ENCODE peak calls at places on chromosome 13, in eight cellular contexts. One of them, this sample, is unnamed.

GRCh38 chr13:65971541-65971940 is 1258.6 kb downstream of the PCDH9 start:
- DNase-seq in HCT116: no peak
- DNase-seq in IMR-90: no peak
- DNase-seq in H1: no peak
- DNase-seq in SK-N-SH: no peak
- DNase-seq in A549: no peak
- DNase-seq in K562: no peak
- DNase-seq in GM12878: no peak
- DNase-seq in this sample: no peak

GRCh38 chr13:108121406-108121805 is 93.9 kb downstream of the LIG4 start:
- DNase-seq in HCT116: no peak
- DNase-seq in IMR-90: no peak
- DNase-seq in H1: no peak
- DNase-seq in SK-N-SH: no peak
- DNase-seq in A549: no peak
- DNase-seq in K562: no peak
- DNase-seq in GM12878: no peak
- DNase-seq in this sample: peak; percentile 1

GRCh38 chr13:91567485-91568207 is 169.2 kb downstream of the GPC5 start:
- DNase-seq in HCT116: no peak
- DNase-seq in IMR-90: no peak
- DNase-seq in H1: no peak
- DNase-seq in SK-N-SH: no peak
- DNase-seq in A549: no peak
- DNase-seq in K562: no peak
- DNase-seq in GM12878: no peak
- DNase-seq in this sample: no peak

GRCh38 chr13:109779074-109779473 is 7.3 kb downstream of the IRS2 start:
- DNase-seq in HCT116: no peak
- DNase-seq in IMR-90: no peak
- DNase-seq in H1: no peak
- DNase-seq in SK-N-SH: peak; percentile 36
- DNase-seq in A549: no peak
- DNase-seq in K562: no peak
- DNase-seq in GM12878: no peak
- DNase-seq in this sample: no peak

GRCh38 chr13:24693862-24694471 is 13.8 kb downstream of the ATP12A start:
- DNase-seq in HCT116: peak; percentile 74
- DNase-seq in IMR-90: peak; percentile 55
- DNase-seq in H1: peak; percentile 75
- DNase-seq in SK-N-SH: peak; percentile 84
- DNase-seq in A549: peak; percentile 70
- DNase-seq in K562: peak; percentile 72
- DNase-seq in GM12878: no peak
- DNase-seq in this sample: peak; percentile 60

GRCh38 chr13:112722433-112723250 is 32.8 kb downstream of the ATP11A start:
- DNase-seq in HCT116: peak; percentile 86
- DNase-seq in IMR-90: peak; percentile 98
- DNase-seq in H1: no peak
- DNase-seq in SK-N-SH: no peak
- DNase-seq in A549: peak; percentile 61
- DNase-seq in K562: peak; percentile 54
- DNase-seq in GM12878: no peak
- DNase-seq in this sample: peak; percentile 78

GRCh38 chr13:66899955-66900354 is 330.2 kb downstream of the PCDH9 start:
- DNase-seq in HCT116: no peak
- DNase-seq in IMR-90: peak; percentile 5
- DNase-seq in H1: no peak
- DNase-seq in SK-N-SH: peak; percentile 24
- DNase-seq in A549: no peak
- DNase-seq in K562: no peak
- DNase-seq in GM12878: no peak
- DNase-seq in this sample: no peak

GRCh38 chr13:48126944-48127814 is 32.3 kb upstream of the MED4 start:
- DNase-seq in HCT116: peak; percentile 59
- DNase-seq in IMR-90: peak; percentile 60
- DNase-seq in H1: no peak
- DNase-seq in SK-N-SH: peak; percentile 67
- DNase-seq in A549: peak; percentile 33
- DNase-seq in K562: peak; percentile 50
- DNase-seq in GM12878: peak; percentile 47
- DNase-seq in this sample: peak; percentile 63

GRCh38 chr13:23349127-23349897 is 84.2 kb downstream of the SACS start:
- DNase-seq in HCT116: no peak
- DNase-seq in IMR-90: no peak
- DNase-seq in H1: no peak
- DNase-seq in SK-N-SH: no peak
- DNase-seq in A549: no peak
- DNase-seq in K562: no peak
- DNase-seq in GM12878: no peak
- DNase-seq in this sample: no peak

GRCh38 chr13:62473944-62474237 is 1058.2 kb upstream of the PCDH20 start:
- DNase-seq in HCT116: no peak
- DNase-seq in IMR-90: no peak
- DNase-seq in H1: no peak
- DNase-seq in SK-N-SH: no peak
- DNase-seq in A549: no peak
- DNase-seq in K562: no peak
- DNase-seq in GM12878: no peak
- DNase-seq in this sample: no peak

GRCh38 chr13:43985437-43986051 is 105.8 kb downstream of the LACC1 start:
- DNase-seq in HCT116: no peak
- DNase-seq in IMR-90: no peak
- DNase-seq in H1: no peak
- DNase-seq in SK-N-SH: no peak
- DNase-seq in A549: no peak
- DNase-seq in K562: no peak
- DNase-seq in GM12878: no peak
- DNase-seq in this sample: no peak

GRCh38 chr13:42474954-42475353 is 99.0 kb upstream of the TNFSF11 start:
- DNase-seq in HCT116: no peak
- DNase-seq in IMR-90: peak; percentile 61
- DNase-seq in H1: no peak
- DNase-seq in SK-N-SH: no peak
- DNase-seq in A549: no peak
- DNase-seq in K562: no peak
- DNase-seq in GM12878: no peak
- DNase-seq in this sample: no peak

GRCh38 chr13:112839347-112840105 is 129.5 kb upstream of the MCF2L start:
- DNase-seq in HCT116: no peak
- DNase-seq in IMR-90: peak; percentile 61
- DNase-seq in H1: no peak
- DNase-seq in SK-N-SH: no peak
- DNase-seq in A549: no peak
- DNase-seq in K562: no peak
- DNase-seq in GM12878: no peak
- DNase-seq in this sample: no peak

DNA sequence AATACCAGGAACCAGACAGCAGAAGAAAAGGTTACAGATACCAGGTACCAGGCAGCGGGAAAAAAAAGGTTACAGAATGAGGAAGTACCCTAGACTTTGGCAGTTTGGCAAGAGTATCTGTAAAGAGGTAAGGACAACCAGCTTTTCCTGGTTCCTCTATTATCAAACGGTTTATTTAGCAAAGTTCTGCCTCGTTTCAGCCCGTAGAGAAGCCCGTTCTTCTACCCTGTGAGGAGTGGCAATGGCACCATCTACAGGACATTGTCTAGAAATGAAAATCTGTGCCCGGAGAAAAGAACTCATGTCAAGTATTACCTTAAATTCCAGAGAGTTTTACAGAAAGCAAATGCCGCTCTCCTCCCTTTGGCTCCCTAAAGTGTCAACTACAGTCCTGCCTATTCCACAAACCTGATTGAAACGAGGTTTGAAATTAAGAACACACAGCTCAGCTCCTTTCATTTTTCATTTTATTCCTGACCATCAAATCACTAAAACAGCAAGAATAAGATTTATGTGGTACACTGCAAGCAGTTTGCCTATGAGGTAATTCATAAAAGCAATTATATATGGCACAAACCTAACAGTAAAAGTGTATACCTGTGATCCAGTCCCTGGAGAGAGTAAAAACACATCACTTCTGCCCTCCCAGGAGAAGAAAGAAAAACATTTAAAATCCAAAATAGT is 226.3 kb downstream of the SLC7A1 start:
- DNase-seq in HCT116: peak; percentile 27
- DNase-seq in IMR-90: peak; percentile 34
- DNase-seq in H1: no peak
- DNase-seq in SK-N-SH: peak; percentile 39
- DNase-seq in A549: no peak
- DNase-seq in K562: no peak
- DNase-seq in GM12878: peak; percentile 12
- DNase-seq in this sample: peak; percentile 44
- TF ChIP-seq RAD21 in HCT116: peak; percentile 65
- TF ChIP-seq RAD21 in IMR-90: peak; percentile 58
- TF ChIP-seq RAD21 in H1: peak; percentile 82
- TF ChIP-seq RAD21 in SK-N-SH: peak; percentile 77
- TF ChIP-seq RAD21 in A549: peak; percentile 54
- TF ChIP-seq RAD21 in K562: peak; percentile 40
- TF ChIP-seq RAD21 in GM12878: peak; percentile 67
- TF ChIP-seq RAD21 in this sample: no peak

DNA sequence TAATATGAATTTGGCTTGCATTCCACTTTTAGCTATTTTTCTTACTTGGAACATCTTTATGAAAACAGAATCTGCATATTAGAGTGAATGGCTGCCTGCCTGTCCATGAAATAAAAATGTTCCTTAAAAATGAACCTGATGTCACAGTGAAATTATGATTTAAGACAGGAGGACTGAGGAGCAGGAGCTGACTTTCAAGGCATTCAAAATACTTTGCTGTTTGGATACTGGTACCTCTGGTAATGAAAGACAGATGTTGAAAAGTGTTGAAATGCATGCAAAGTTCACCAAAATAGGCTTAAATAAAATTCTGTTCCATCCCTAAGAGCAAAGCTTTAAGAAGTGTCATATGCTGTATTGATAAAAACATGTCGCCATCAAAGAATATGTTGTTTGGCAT is 1.7 kb downstream of the ARHGEF7 start:
- DNase-seq in HCT116: no peak
- DNase-seq in IMR-90: peak; percentile 14
- DNase-seq in H1: no peak
- DNase-seq in SK-N-SH: no peak
- DNase-seq in A549: no peak
- DNase-seq in K562: no peak
- DNase-seq in GM12878: no peak
- DNase-seq in this sample: no peak
- TF ChIP-seq RAD21 in HCT116: no peak
- TF ChIP-seq RAD21 in IMR-90: no peak
- TF ChIP-seq RAD21 in H1: no peak
- TF ChIP-seq RAD21 in SK-N-SH: no peak
- TF ChIP-seq RAD21 in A549: no peak
- TF ChIP-seq RAD21 in K562: no peak
- TF ChIP-seq RAD21 in GM12878: no peak
- TF ChIP-seq RAD21 in this sample: no peak

DNA sequence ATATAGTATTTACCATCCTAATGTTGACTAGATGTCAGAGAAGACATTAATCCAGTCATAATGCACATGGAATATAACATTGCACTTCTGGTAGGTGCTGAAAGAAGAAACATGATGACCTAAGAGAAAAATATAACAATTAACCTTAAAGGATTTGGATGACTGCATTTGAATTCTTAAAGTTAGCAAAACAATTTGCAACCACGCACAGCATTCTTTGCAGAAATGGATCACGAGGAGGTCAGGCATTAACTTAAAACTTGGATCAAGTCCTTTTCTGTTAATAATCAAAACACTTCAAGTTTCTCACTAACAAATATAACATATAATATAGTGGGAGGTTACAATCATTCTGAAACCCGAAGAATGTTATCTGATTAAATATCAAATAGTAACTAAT is 525.0 kb upstream of the SLITRK6 start:
- DNase-seq in HCT116: no peak
- DNase-seq in IMR-90: no peak
- DNase-seq in H1: no peak
- DNase-seq in SK-N-SH: no peak
- DNase-seq in A549: no peak
- DNase-seq in K562: no peak
- DNase-seq in GM12878: no peak
- DNase-seq in this sample: no peak
- TF ChIP-seq RAD21 in HCT116: no peak
- TF ChIP-seq RAD21 in IMR-90: no peak
- TF ChIP-seq RAD21 in H1: no peak
- TF ChIP-seq RAD21 in SK-N-SH: no peak
- TF ChIP-seq RAD21 in A549: no peak
- TF ChIP-seq RAD21 in K562: no peak
- TF ChIP-seq RAD21 in GM12878: no peak
- TF ChIP-seq RAD21 in this sample: no peak

GRCh38 chr13:87680298-87680697 is 9.1 kb downstream of the SLITRK5 start:
- DNase-seq in HCT116: no peak
- DNase-seq in IMR-90: no peak
- DNase-seq in H1: no peak
- DNase-seq in SK-N-SH: peak; percentile 5
- DNase-seq in A549: no peak
- DNase-seq in K562: no peak
- DNase-seq in GM12878: no peak
- DNase-seq in this sample: no peak

DNA sequence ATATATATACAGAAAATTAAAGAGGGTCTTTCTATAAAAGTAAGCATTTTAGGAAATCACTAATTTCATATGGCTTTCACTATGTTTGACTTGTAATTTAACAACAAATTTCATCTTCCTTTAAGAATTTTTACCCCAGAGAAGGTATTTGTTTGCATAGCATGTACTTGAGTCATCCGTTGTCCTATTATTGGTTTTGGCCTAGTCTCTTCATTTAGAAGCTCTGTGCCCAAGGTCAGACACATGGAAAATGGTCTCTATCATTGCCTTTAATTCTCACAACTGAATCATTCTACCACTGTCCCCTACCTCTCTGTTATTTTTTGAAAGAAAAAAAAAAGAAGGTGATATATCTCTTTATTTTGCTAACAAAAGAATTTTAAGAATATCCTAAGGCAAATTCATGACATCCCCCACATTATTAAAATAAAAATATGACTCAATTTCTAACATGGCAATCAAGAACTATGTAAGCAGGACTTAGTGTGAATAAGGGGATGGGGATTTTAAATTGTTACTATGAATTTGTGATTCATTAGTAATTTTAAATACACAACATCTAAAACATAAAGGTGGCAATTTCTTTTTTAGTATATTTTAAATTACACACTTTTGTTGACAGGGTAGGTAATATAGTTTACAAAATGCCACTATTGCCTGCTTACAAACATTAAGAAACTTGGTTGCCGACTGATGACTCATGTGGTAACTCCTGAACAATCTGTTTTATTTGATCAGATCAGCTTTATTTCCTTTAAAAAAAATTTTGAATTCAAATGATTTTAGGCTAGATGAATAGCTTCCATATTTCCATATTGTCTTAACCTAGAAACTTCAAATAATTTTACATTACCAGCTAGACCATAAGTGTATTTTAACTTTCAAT is 13.9 kb downstream of the SLITRK5 start:
- DNase-seq in HCT116: no peak
- DNase-seq in IMR-90: no peak
- DNase-seq in H1: no peak
- DNase-seq in SK-N-SH: no peak
- DNase-seq in A549: no peak
- DNase-seq in K562: no peak
- DNase-seq in GM12878: no peak
- DNase-seq in this sample: no peak
- TF ChIP-seq RAD21 in HCT116: no peak
- TF ChIP-seq RAD21 in IMR-90: no peak
- TF ChIP-seq RAD21 in H1: no peak
- TF ChIP-seq RAD21 in SK-N-SH: no peak
- TF ChIP-seq RAD21 in A549: no peak
- TF ChIP-seq RAD21 in K562: no peak
- TF ChIP-seq RAD21 in GM12878: no peak
- TF ChIP-seq RAD21 in this sample: no peak

This sample was measured in HepG2.